ENCODE peak calls at places on chromosomes 3 and 15, in six cellular contexts. E is activated gamma-delta T cell treated with Interleukin-2 at 50 U/mL for 16 hours, P is RWPE1, A is NCI-H2081, S is stomach, C is SW 1271. V is an unnamed sample.
A peak's percentile ranks its signal among the peaks of the same experiment; 100 is the strongest.

GRCh38 chr15:25807063-25807462 is 56.1 kb downstream of the ATP10A start:
- DNase-seq in E (no peak), P (no peak), A (no peak), S (no peak), C (no peak), V (no peak)

GRCh38 chr15:31488437-31489204 is 162.0 kb downstream of the KLF13 start:
- DNase-seq in E (peak; percentile 24), P (peak; percentile 93), A (peak; percentile 78), S (peak; percentile 82), C (peak; percentile 69), V (no peak)

GRCh38 chr3:174016186-174016585 is 618.6 kb downstream of the NLGN1 start:
- DNase-seq in E (no peak), P (no peak), A (no peak), S (no peak), C (no peak), V (no peak)

GRCh38 chr3:50165388-50166308 is 10.5 kb downstream of the SEMA3F start:
- DNase-seq in E (no peak), P (no peak), A (no peak), S (peak; percentile 43), C (no peak), V (no peak)

GRCh38 chr15:51090753-51091152 is 4.0 kb downstream of the TNFAIP8L3 start:
- DNase-seq in E (no peak), P (no peak), A (no peak), S (no peak), C (no peak), V (no peak)

GRCh38 chr15:36221992-36222391 is 357.4 kb upstream of the CDIN1 start:
- DNase-seq in E (no peak), P (no peak), A (no peak), S (no peak), C (no peak), V (no peak)

GRCh38 chr15:69087581-69087980 is 72.9 kb upstream of the GLCE start:
- DNase-seq in E (no peak), P (no peak), A (no peak), S (no peak), C (no peak), V (no peak)

GRCh38 chr15:71048913-71049675 is 66.2 kb upstream of the THSD4 start:
- DNase-seq in E (no peak), P (no peak), A (no peak), S (no peak), C (no peak), V (no peak)

GRCh38 chr3:55789516-55789915 is 302.4 kb upstream of the WNT5A start:
- DNase-seq in E (no peak), P (no peak), A (no peak), S (no peak), C (no peak), V (no peak)

GRCh38 chr15:69662668-69663000 is 210.0 kb downstream of the RPLP1 start:
- DNase-seq in E (no peak), P (no peak), A (no peak), S (no peak), C (no peak), V (no peak)

GRCh38 chr15:48851956-48852355 is 26.0 kb upstream of the EID1 start:
- DNase-seq in E (no peak), P (no peak), A (no peak), S (no peak), C (no peak), V (no peak)

GRCh38 chr15:36075333-36075732 is 504.1 kb upstream of the CDIN1 start:
- DNase-seq in E (no peak), P (no peak), A (no peak), S (no peak), C (no peak), V (no peak)

GRCh38 chr15:52466134-52466701 is 62.5 kb downstream of the MYO5A start:
- DNase-seq in E (no peak), P (no peak), A (no peak), S (peak; percentile 40), C (no peak), V (no peak)

GRCh38 chr3:42894693-42895092 is 11.2 kb upstream of the ZNF662 start:
- DNase-seq in E (no peak), P (no peak), A (no peak), S (no peak), C (no peak), V (no peak)

GRCh38 chr3:104628185-104628789 is 738.4 kb upstream of the ALCAM start:
- DNase-seq in E (no peak), P (peak; percentile 60), A (peak; percentile 68), S (no peak), C (peak; percentile 56), V (no peak)

GRCh38 chr15:36959746-36960145 is 140.6 kb downstream of the MEIS2 start:
- DNase-seq in E (no peak), P (no peak), A (no peak), S (no peak), C (no peak), V (no peak)

GRCh38 chr15:100261302-100262240 is 80.2 kb downstream of the ADAMTS17 start:
- DNase-seq in E (no peak), P (no peak), A (no peak), S (peak; percentile 16), C (no peak), V (no peak)

GRCh38 chr3:48423883-48424695 is 5.8 kb downstream of the PLXNB1 start:
- DNase-seq in E (no peak), P (no peak), A (no peak), S (no peak), C (no peak), V (no peak)

GRCh38 chr3:39294446-39295183 is 14.8 kb upstream of the CX3CR1 start:
- DNase-seq in E (no peak), P (no peak), A (no peak), S (no peak), C (no peak), V (no peak)

GRCh38 chr15:48722764-48723661 is 77.5 kb upstream of the FBN1 start:
- DNase-seq in E (no peak), P (peak; percentile 85), A (no peak), S (no peak), C (peak; percentile 19), V (no peak)

GRCh38 chr3:156449712-156450574 is 105.0 kb downstream of the SSR3 start:
- DNase-seq in E (no peak), P (peak; percentile 46), A (peak; percentile 72), S (no peak), C (peak; percentile 35), V (no peak)

GRCh38 chr3:15998896-15999295 is 175.6 kb upstream of the GALNT15 start:
- DNase-seq in E (no peak), P (no peak), A (no peak), S (no peak), C (no peak), V (no peak)

GRCh38 chr3:162400697-162401096 is 904.1 kb downstream of the OTOL1 start:
- DNase-seq in E (no peak), P (no peak), A (peak; percentile 19), S (no peak), C (no peak), V (no peak)

GRCh38 chr3:71276531-71276930 is 307.0 kb downstream of the FOXP1 start:
- DNase-seq in E (no peak), P (no peak), A (no peak), S (no peak), C (no peak), V (no peak)

GRCh38 chr3:43919067-43919466 is 228.3 kb downstream of the ABHD5 start:
- DNase-seq in E (no peak), P (peak; percentile 23), A (no peak), S (no peak), C (no peak), V (no peak)

GRCh38 chr15:71385026-71385425 is 269.8 kb downstream of the THSD4 start:
- DNase-seq in E (no peak), P (no peak), A (peak; percentile 54), S (no peak), C (no peak), V (no peak)

GRCh38 chr3:150237490-150237889 is 170.6 kb upstream of the TSC22D2 start:
- DNase-seq in E (no peak), P (peak; percentile 84), A (no peak), S (no peak), C (peak; percentile 61), V (no peak)